ENCODE peak calls at places on chromosomes 11 and 22, in ten cellular contexts. One of them, this sample, is unnamed.

GRCh38 chr11:13776134-13776815 is 107.8 kb downstream of the FAR1 start:
- DNase-seq in OCI-LY7: peak; percentile 87
- DNase-seq in fibroblast of lung: no peak
- DNase-seq in tibial nerve: no peak
- DNase-seq in A549: peak; percentile 3
- DNase-seq in gastrocnemius medialis: no peak
- DNase-seq in brain microvascular endothelial cell: no peak
- DNase-seq in choroid plexus epithelial cell: no peak
- DNase-seq in AG09309: no peak
- DNase-seq in PC-9: peak; percentile 21
- DNase-seq in this sample: no peak

GRCh38 chr11:128662960-128663359 is 30.9 kb upstream of the FLI1 start:
- DNase-seq in OCI-LY7: peak; percentile 45
- DNase-seq in fibroblast of lung: no peak
- DNase-seq in tibial nerve: no peak
- DNase-seq in A549: no peak
- DNase-seq in gastrocnemius medialis: no peak
- DNase-seq in brain microvascular endothelial cell: no peak
- DNase-seq in choroid plexus epithelial cell: no peak
- DNase-seq in AG09309: no peak
- DNase-seq in PC-9: no peak
- DNase-seq in this sample: no peak

GRCh38 chr11:111570796-111571195 is 30.3 kb downstream of the LAYN start:
- DNase-seq in OCI-LY7: no peak
- DNase-seq in fibroblast of lung: no peak
- DNase-seq in tibial nerve: no peak
- DNase-seq in A549: no peak
- DNase-seq in gastrocnemius medialis: no peak
- DNase-seq in brain microvascular endothelial cell: no peak
- DNase-seq in choroid plexus epithelial cell: no peak
- DNase-seq in AG09309: no peak
- DNase-seq in PC-9: no peak
- DNase-seq in this sample: no peak

GRCh38 chr11:33930317-33931021 is 38.6 kb upstream of the LMO2 start:
- DNase-seq in OCI-LY7: no peak
- DNase-seq in fibroblast of lung: peak; percentile 72
- DNase-seq in tibial nerve: peak; percentile 34
- DNase-seq in A549: no peak
- DNase-seq in gastrocnemius medialis: peak; percentile 11
- DNase-seq in brain microvascular endothelial cell: no peak
- DNase-seq in choroid plexus epithelial cell: peak; percentile 72
- DNase-seq in AG09309: no peak
- DNase-seq in PC-9: no peak
- DNase-seq in this sample: no peak

GRCh38 chr11:59600636-59601035 is 14.9 kb downstream of the OSBP start:
- DNase-seq in OCI-LY7: no peak
- DNase-seq in fibroblast of lung: no peak
- DNase-seq in tibial nerve: no peak
- DNase-seq in A549: no peak
- DNase-seq in gastrocnemius medialis: no peak
- DNase-seq in brain microvascular endothelial cell: no peak
- DNase-seq in choroid plexus epithelial cell: no peak
- DNase-seq in AG09309: no peak
- DNase-seq in PC-9: no peak
- DNase-seq in this sample: no peak

GRCh38 chr11:316031-316701 is 2.3 kb downstream of the IFITM1 start:
- DNase-seq in OCI-LY7: no peak
- DNase-seq in fibroblast of lung: no peak
- DNase-seq in tibial nerve: no peak
- DNase-seq in A549: no peak
- DNase-seq in gastrocnemius medialis: no peak
- DNase-seq in brain microvascular endothelial cell: no peak
- DNase-seq in choroid plexus epithelial cell: peak; percentile 22
- DNase-seq in AG09309: no peak
- DNase-seq in PC-9: no peak
- DNase-seq in this sample: no peak

GRCh38 chr11:8309862-8310261 is 46.2 kb upstream of the LMO1 start:
- DNase-seq in OCI-LY7: no peak
- DNase-seq in fibroblast of lung: no peak
- DNase-seq in tibial nerve: no peak
- DNase-seq in A549: peak; percentile 17
- DNase-seq in gastrocnemius medialis: no peak
- DNase-seq in brain microvascular endothelial cell: no peak
- DNase-seq in choroid plexus epithelial cell: no peak
- DNase-seq in AG09309: no peak
- DNase-seq in PC-9: no peak
- DNase-seq in this sample: no peak

GRCh38 chr11:63869686-63870085 is 30.8 kb downstream of the MARK2 start:
- DNase-seq in OCI-LY7: no peak
- DNase-seq in fibroblast of lung: no peak
- DNase-seq in tibial nerve: no peak
- DNase-seq in A549: no peak
- DNase-seq in gastrocnemius medialis: no peak
- DNase-seq in brain microvascular endothelial cell: no peak
- DNase-seq in choroid plexus epithelial cell: no peak
- DNase-seq in AG09309: no peak
- DNase-seq in PC-9: no peak
- DNase-seq in this sample: no peak

GRCh38 chr11:33329705-33330329 is 72.6 kb downstream of the HIPK3 start:
- DNase-seq in OCI-LY7: peak; percentile 72
- DNase-seq in fibroblast of lung: peak; percentile 81
- DNase-seq in tibial nerve: peak; percentile 21
- DNase-seq in A549: peak; percentile 76
- DNase-seq in gastrocnemius medialis: peak; percentile 27
- DNase-seq in brain microvascular endothelial cell: peak; percentile 65
- DNase-seq in choroid plexus epithelial cell: peak; percentile 86
- DNase-seq in AG09309: peak; percentile 34
- DNase-seq in PC-9: peak; percentile 27
- DNase-seq in this sample: no peak

GRCh38 chr11:72712168-72712721 is 38.0 kb upstream of the PDE2A start:
- DNase-seq in OCI-LY7: no peak
- DNase-seq in fibroblast of lung: peak; percentile 19
- DNase-seq in tibial nerve: peak; percentile 57
- DNase-seq in A549: no peak
- DNase-seq in gastrocnemius medialis: peak; percentile 33
- DNase-seq in brain microvascular endothelial cell: no peak
- DNase-seq in choroid plexus epithelial cell: peak; percentile 36
- DNase-seq in AG09309: no peak
- DNase-seq in PC-9: no peak
- DNase-seq in this sample: no peak

GRCh38 chr11:18706330-18707243 is 8.0 kb downstream of the TMEM86A start:
- DNase-seq in OCI-LY7: peak; percentile 51
- DNase-seq in fibroblast of lung: peak; percentile 53
- DNase-seq in tibial nerve: peak; percentile 68
- DNase-seq in A549: no peak
- DNase-seq in gastrocnemius medialis: no peak
- DNase-seq in brain microvascular endothelial cell: no peak
- DNase-seq in choroid plexus epithelial cell: peak; percentile 47
- DNase-seq in AG09309: no peak
- DNase-seq in PC-9: no peak
- DNase-seq in this sample: no peak

GRCh38 chr22:39959640-39960447 is at the start of gene TMA7B:
- DNase-seq in OCI-LY7: no peak
- DNase-seq in fibroblast of lung: peak; percentile 52
- DNase-seq in tibial nerve: no peak
- DNase-seq in A549: peak; percentile 13
- DNase-seq in gastrocnemius medialis: no peak
- DNase-seq in brain microvascular endothelial cell: peak; percentile 49
- DNase-seq in choroid plexus epithelial cell: peak; percentile 62
- DNase-seq in AG09309: no peak
- DNase-seq in PC-9: peak; percentile 30
- DNase-seq in this sample: no peak

GRCh38 chr11:46386674-46387073 is 4.9 kb downstream of the CHRM4 start:
- DNase-seq in OCI-LY7: no peak
- DNase-seq in fibroblast of lung: no peak
- DNase-seq in tibial nerve: no peak
- DNase-seq in A549: peak; percentile 41
- DNase-seq in gastrocnemius medialis: no peak
- DNase-seq in brain microvascular endothelial cell: no peak
- DNase-seq in choroid plexus epithelial cell: no peak
- DNase-seq in AG09309: no peak
- DNase-seq in PC-9: peak; percentile 61
- DNase-seq in this sample: no peak

GRCh38 chr11:1639102-1639620 is 9.6 kb downstream of the KRTAP5-5 start:
- DNase-seq in OCI-LY7: no peak
- DNase-seq in fibroblast of lung: no peak
- DNase-seq in tibial nerve: no peak
- DNase-seq in A549: no peak
- DNase-seq in gastrocnemius medialis: no peak
- DNase-seq in brain microvascular endothelial cell: no peak
- DNase-seq in choroid plexus epithelial cell: no peak
- DNase-seq in AG09309: no peak
- DNase-seq in PC-9: no peak
- DNase-seq in this sample: no peak

DNA sequence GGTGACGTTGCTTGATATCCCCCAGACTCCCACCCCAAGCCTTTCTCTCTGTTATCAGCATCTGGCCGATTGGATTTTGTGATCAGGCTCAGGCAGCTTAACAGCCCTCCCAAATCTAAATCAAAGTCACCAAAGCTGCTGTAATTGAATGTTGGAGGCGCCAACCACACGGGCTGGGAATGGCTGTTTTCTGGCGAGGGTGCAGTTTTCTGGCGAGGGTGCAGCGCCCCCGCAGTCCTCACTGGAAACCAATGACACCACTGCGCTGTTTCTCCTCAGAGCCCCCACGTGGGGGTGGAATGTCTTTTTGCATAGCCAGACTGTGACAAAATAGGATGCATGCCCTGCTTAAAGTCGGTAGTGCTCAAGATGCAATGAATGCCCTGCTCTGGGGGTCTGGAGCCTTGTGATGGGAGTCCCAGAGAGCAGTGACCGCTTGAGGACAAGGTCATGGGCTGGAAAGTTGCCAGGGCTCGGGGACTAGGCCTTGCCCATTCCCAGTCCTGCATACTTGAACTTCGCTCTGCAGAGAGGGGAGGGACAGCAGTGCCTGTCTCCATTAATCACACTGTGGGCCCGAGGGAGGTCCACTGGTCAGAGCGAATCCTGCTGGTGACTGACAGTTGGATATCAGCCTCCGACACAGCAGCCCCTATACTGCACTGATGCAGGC is 105.3 kb downstream of the MORC2 start:
- DNase-seq in OCI-LY7: no peak
- DNase-seq in fibroblast of lung: no peak
- DNase-seq in tibial nerve: no peak
- DNase-seq in A549: no peak
- DNase-seq in gastrocnemius medialis: no peak
- DNase-seq in brain microvascular endothelial cell: no peak
- DNase-seq in choroid plexus epithelial cell: no peak
- DNase-seq in AG09309: no peak
- DNase-seq in PC-9: no peak
- DNase-seq in this sample: no peak
- TF ChIP-seq CTCF in OCI-LY7: no peak
- TF ChIP-seq CTCF in fibroblast of lung: no peak
- TF ChIP-seq CTCF in tibial nerve: no peak
- TF ChIP-seq CTCF in A549: no peak
- TF ChIP-seq CTCF in gastrocnemius medialis: no peak
- TF ChIP-seq CTCF in brain microvascular endothelial cell: peak; percentile 8
- TF ChIP-seq CTCF in choroid plexus epithelial cell: no peak
- TF ChIP-seq CTCF in AG09309: no peak
- TF ChIP-seq CTCF in PC-9: no peak
- TF ChIP-seq CTCF in this sample: no peak

DNA sequence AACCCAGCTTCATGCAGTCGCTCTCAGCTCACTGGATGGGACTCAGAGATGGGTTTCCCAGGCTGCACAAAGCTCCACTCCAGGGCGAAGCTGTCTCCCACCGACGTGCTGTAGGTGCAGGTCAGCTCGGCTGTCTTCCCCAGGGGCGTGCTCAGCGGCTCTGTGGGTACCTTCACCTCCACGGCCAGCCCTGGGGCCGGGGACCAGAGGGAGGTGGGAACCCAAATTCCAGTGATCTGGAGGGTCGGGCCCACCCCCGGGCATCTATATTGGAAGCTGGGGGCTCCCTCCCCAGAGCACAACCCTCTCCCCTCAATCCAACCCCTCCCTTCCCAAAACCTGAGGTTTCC is 689 bp downstream of the VSIG2 start:
- DNase-seq in OCI-LY7: no peak
- DNase-seq in fibroblast of lung: no peak
- DNase-seq in tibial nerve: no peak
- DNase-seq in A549: no peak
- DNase-seq in gastrocnemius medialis: no peak
- DNase-seq in brain microvascular endothelial cell: no peak
- DNase-seq in choroid plexus epithelial cell: no peak
- DNase-seq in AG09309: no peak
- DNase-seq in PC-9: no peak
- DNase-seq in this sample: no peak
- H3K4me3 ChIP-seq in OCI-LY7: no peak overlapping the region
- H3K4me3 ChIP-seq in fibroblast of lung: no peak overlapping the region
- H3K4me3 ChIP-seq in tibial nerve: no peak overlapping the region
- H3K4me3 ChIP-seq in A549: no peak overlapping the region
- H3K4me3 ChIP-seq in gastrocnemius medialis: no peak overlapping the region
- H3K4me3 ChIP-seq in brain microvascular endothelial cell: no peak overlapping the region
- H3K4me3 ChIP-seq in choroid plexus epithelial cell: no peak overlapping the region
- H3K4me3 ChIP-seq in AG09309: no peak overlapping the region
- H3K4me3 ChIP-seq in PC-9: peak overlapping the region; percentile 62
- H3K4me3 ChIP-seq in this sample: no peak overlapping the region

DNA sequence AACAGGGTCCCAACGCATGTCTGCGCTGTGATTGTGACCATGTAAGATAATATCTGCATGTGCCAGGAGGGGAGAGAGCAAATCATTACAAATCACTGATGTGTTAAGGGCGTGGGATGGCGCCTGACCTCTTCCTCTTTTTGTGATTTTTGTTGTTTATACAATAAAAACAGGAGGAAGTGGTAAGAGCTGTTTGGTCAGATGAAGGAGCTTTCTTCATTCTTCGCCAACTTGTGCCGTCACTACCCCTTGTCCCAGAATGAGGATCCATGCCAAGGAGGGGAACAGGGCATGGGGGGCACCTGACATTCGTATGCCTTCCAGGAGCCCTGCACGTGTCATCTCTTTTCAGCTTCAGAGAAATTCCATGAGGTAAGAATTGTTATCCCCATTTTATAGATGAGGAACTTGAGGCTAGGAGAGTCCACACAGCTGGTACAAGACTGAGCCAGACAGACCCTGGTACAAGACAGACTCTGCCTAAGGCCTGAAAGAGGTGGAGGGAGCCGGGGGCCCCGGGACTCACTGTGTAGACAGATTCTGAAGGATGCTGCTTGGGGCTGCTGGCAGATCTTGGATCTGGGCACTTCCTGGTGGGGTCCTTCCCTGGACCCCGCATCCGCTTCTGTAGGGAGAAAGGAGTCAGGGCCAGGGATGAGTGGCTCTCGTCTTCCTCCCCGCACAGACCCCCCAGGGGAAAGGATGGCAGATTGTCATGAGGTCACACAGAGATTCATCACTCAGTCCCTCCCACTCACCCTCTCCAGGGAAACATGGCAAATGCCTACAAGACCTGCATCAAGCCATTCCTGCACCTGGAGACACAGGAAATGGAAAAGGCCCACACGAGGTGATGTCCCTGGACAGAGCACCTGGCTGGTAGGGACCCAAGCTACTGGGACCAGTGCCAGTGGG is 34.6 kb downstream of the NFAM1 start:
- DNase-seq in OCI-LY7: peak; percentile 71
- DNase-seq in fibroblast of lung: no peak
- DNase-seq in tibial nerve: peak; percentile 51
- DNase-seq in A549: no peak
- DNase-seq in gastrocnemius medialis: no peak
- DNase-seq in brain microvascular endothelial cell: no peak
- DNase-seq in choroid plexus epithelial cell: no peak
- DNase-seq in AG09309: no peak
- DNase-seq in PC-9: no peak
- DNase-seq in this sample: no peak
- TF ChIP-seq CTCF in OCI-LY7: no peak
- TF ChIP-seq CTCF in fibroblast of lung: no peak
- TF ChIP-seq CTCF in tibial nerve: no peak
- TF ChIP-seq CTCF in A549: no peak
- TF ChIP-seq CTCF in gastrocnemius medialis: no peak
- TF ChIP-seq CTCF in brain microvascular endothelial cell: no peak
- TF ChIP-seq CTCF in choroid plexus epithelial cell: no peak
- TF ChIP-seq CTCF in AG09309: no peak
- TF ChIP-seq CTCF in PC-9: no peak
- TF ChIP-seq CTCF in this sample: no peak

GRCh38 chr22:17107547-17107810 is 13.7 kb downstream of the TMEM121B start:
- DNase-seq in OCI-LY7: no peak
- DNase-seq in fibroblast of lung: no peak
- DNase-seq in tibial nerve: no peak
- DNase-seq in A549: no peak
- DNase-seq in gastrocnemius medialis: no peak
- DNase-seq in brain microvascular endothelial cell: no peak
- DNase-seq in choroid plexus epithelial cell: no peak
- DNase-seq in AG09309: no peak
- DNase-seq in PC-9: no peak
- DNase-seq in this sample: no peak
- H3K4me3 ChIP-seq in OCI-LY7: no peak overlapping the region
- H3K4me3 ChIP-seq in fibroblast of lung: no peak overlapping the region
- H3K4me3 ChIP-seq in tibial nerve: no peak overlapping the region
- H3K4me3 ChIP-seq in A549: no peak overlapping the region
- H3K4me3 ChIP-seq in gastrocnemius medialis: no peak overlapping the region
- H3K4me3 ChIP-seq in brain microvascular endothelial cell: no peak overlapping the region
- H3K4me3 ChIP-seq in choroid plexus epithelial cell: no peak overlapping the region
- H3K4me3 ChIP-seq in AG09309: no peak overlapping the region
- H3K4me3 ChIP-seq in PC-9: no peak overlapping the region
- H3K4me3 ChIP-seq in this sample: no peak overlapping the region